ENCODE peak calls at places on chromosomes 11 and 22, in eight cellular contexts. J, K, C, H, X, B, V and U are unnamed samples.
A peak's percentile ranks its signal among the peaks of the same experiment; 100 is the strongest.

GRCh38 chr11:72969894-72970335 is 155.7 kb downstream of the ATG16L2 start:
- DNase-seq in V (no peak), J (no peak), B (no peak), K (no peak), H (no peak), X (peak; percentile 83), C (no peak), U (peak; percentile 81)

GRCh38 chr11:2886191-2886894 is 768 bp upstream of the CDKN1C start:
- DNase-seq in J (peak; percentile 80), B (no peak), V (peak; percentile 67), C (no peak), X (no peak), H (no peak), K (no peak), U (no peak)

GRCh38 chr11:134404485-134405341 is 7.3 kb downstream of the B3GAT1 start:
- DNase-seq in X (no peak), B (no peak), K (no peak), H (no peak), V (no peak), C (no peak), J (no peak), U (no peak)

GRCh38 chr11:7538466-7539454 is 25.0 kb downstream of the PPFIBP2 start:
- DNase-seq in J (no peak), C (no peak), B (no peak), X (no peak), V (no peak), K (no peak), H (no peak), U (no peak)

GRCh38 chr11:116893906-116894305 is 56.5 kb upstream of the APOA1 start:
- DNase-seq in C (no peak), B (no peak), V (no peak), H (no peak), K (no peak), X (no peak), J (no peak), U (no peak)

GRCh38 chr11:1373536-1374214 is 16.1 kb upstream of the BRSK2 start:
- DNase-seq in C (no peak), H (no peak), V (no peak), X (peak; percentile 23), B (no peak), K (no peak), J (no peak), U (peak; percentile 56)

GRCh38 chr22:43883719-43884415 is 7.9 kb downstream of the PNPLA5 start:
- DNase-seq in H (no peak), C (no peak), V (no peak), B (no peak), K (no peak), J (no peak), X (no peak), U (no peak)

GRCh38 chr11:68043349-68044144 is 4.7 kb downstream of the TCIRG1 start:
- DNase-seq in K (no peak), J (no peak), X (peak; percentile 95), C (no peak), V (no peak), B (no peak), H (no peak), U (peak; percentile 93)

GRCh38 chr11:107947904-107948303 is 19.7 kb downstream of the RAB39A start:
- DNase-seq in H (no peak), X (no peak), V (no peak), K (no peak), C (no peak), B (no peak), J (no peak), U (no peak)

GRCh38 chr11:83472831-83473230 is 186.7 kb upstream of the CCDC90B start:
- DNase-seq in V (no peak), B (no peak), J (no peak), K (no peak), H (no peak), C (no peak), X (no peak), U (no peak)